ENCODE peak calls at places on chromosomes 6 and 20, in seven cellular contexts. K is body of pancreas, V is choroid plexus epithelial cell, U is lung, P is cardiac fibroblast, N is sigmoid colon, T is GM23248. G is an unnamed sample.

GRCh38 chr6:13979284-13980171 is 54.8 kb downstream of the RNF182 start:
- DNase-seq in U (no peak), K (no peak), P (no peak), T (no peak), V (no peak), N (no peak), G (no peak)

GRCh38 chr20:33684533-33685327 is 1.5 kb downstream of the E2F1 start:
- DNase-seq in N (no peak), K (no peak), T (no peak), V (no peak), P (no peak), U (no peak), G (no peak)

GRCh38 chr6:143007626-143008025 is 53.1 kb upstream of the AIG1 start:
- DNase-seq in P (peak; percentile 33), U (no peak), V (peak; percentile 12), T (peak; percentile 83), K (no peak), N (no peak), G (no peak)

GRCh38 chr6:116101790-116102189 is 1.1 kb downstream of the NT5DC1 start:
- DNase-seq in V (no peak), P (no peak), T (peak; percentile 8), K (no peak), N (no peak), U (no peak), G (no peak)

GRCh38 chr6:147211831-147212230 is 7.6 kb downstream of the STXBP5 start:
- DNase-seq in P (no peak), T (no peak), V (no peak), K (no peak), N (no peak), U (no peak), G (no peak)

GRCh38 chr6:28383235-28384142 is 16.1 kb downstream of the ZSCAN12 start:
- DNase-seq in P (peak; percentile 93), N (peak; percentile 94), K (peak; percentile 88), T (peak; percentile 83), U (peak; percentile 88), V (peak; percentile 97), G (peak; percentile 79)

GRCh38 chr6:159163901-159164370 is 5.3 kb upstream of the FNDC1 start:
- DNase-seq in T (peak; percentile 45), V (peak; percentile 85), U (no peak), P (peak; percentile 59), K (no peak), N (no peak), G (no peak)

GRCh38 chr6:84150680-84151079 is 76.8 kb downstream of the CEP162 start:
- DNase-seq in U (no peak), T (peak; percentile 88), K (no peak), V (peak; percentile 82), P (peak; percentile 88), N (no peak), G (no peak)

GRCh38 chr6:20458051-20458894 is 56.6 kb downstream of the E2F3 start:
- DNase-seq in V (no peak), K (no peak), P (no peak), U (no peak), T (no peak), N (no peak), G (no peak)

GRCh38 chr20:56826306-56826970 is 197.3 kb downstream of the TFAP2C start:
- DNase-seq in U (no peak), V (no peak), T (peak; percentile 84), N (peak; percentile 82), K (no peak), P (no peak), G (no peak)

GRCh38 chr6:118889163-118889562 is 4.8 kb upstream of the ASF1A start:
- DNase-seq in P (no peak), V (no peak), K (no peak), U (no peak), N (no peak), T (no peak), G (no peak)

GRCh38 chr6:106411643-106412200 is 51.2 kb downstream of the CRYBG1 start:
- DNase-seq in U (no peak), V (no peak), P (no peak), N (no peak), T (no peak), K (peak; percentile 41), G (no peak)

GRCh38 chr20:16459019-16459700 is 114.1 kb downstream of the KIF16B start:
- DNase-seq in U (no peak), T (peak; percentile 82), V (peak; percentile 87), N (peak; percentile 66), P (peak; percentile 80), K (no peak), G (no peak)

GRCh38 chr6:168496932-168497331 is 55.9 kb downstream of the SMOC2 start:
- DNase-seq in K (no peak), U (no peak), T (no peak), V (no peak), P (no peak), N (no peak), G (no peak)

GRCh38 chr20:50020283-50020682 is 37.5 kb downstream of the SNAI1 start:
- DNase-seq in V (no peak), U (no peak), T (peak; percentile 75), P (peak; percentile 66), N (no peak), K (no peak), G (no peak)

GRCh38 chr6:41040101-41040910 is 1.3 kb upstream of the UNC5CL start:
- DNase-seq in P (peak; percentile 20), T (peak; percentile 38), N (no peak), K (peak; percentile 79), V (peak; percentile 11), U (peak; percentile 58), G (no peak)

GRCh38 chr6:87754828-87755227 is 52.8 kb upstream of the AKIRIN2 start:
- DNase-seq in T (no peak), N (no peak), V (no peak), U (no peak), P (no peak), K (no peak), G (no peak)

GRCh38 chr20:50317116-50317515 is 126.5 kb downstream of the CEBPB start:
- DNase-seq in V (no peak), T (no peak), U (no peak), P (no peak), K (no peak), N (peak; percentile 22), G (no peak)

GRCh38 chr6:1311400-1312192 is at the start of gene FOXQ1:
- DNase-seq in P (peak; percentile 29), N (no peak), K (peak; percentile 78), V (peak; percentile 42), U (peak; percentile 90), T (peak; percentile 65), G (no peak)

DNA sequence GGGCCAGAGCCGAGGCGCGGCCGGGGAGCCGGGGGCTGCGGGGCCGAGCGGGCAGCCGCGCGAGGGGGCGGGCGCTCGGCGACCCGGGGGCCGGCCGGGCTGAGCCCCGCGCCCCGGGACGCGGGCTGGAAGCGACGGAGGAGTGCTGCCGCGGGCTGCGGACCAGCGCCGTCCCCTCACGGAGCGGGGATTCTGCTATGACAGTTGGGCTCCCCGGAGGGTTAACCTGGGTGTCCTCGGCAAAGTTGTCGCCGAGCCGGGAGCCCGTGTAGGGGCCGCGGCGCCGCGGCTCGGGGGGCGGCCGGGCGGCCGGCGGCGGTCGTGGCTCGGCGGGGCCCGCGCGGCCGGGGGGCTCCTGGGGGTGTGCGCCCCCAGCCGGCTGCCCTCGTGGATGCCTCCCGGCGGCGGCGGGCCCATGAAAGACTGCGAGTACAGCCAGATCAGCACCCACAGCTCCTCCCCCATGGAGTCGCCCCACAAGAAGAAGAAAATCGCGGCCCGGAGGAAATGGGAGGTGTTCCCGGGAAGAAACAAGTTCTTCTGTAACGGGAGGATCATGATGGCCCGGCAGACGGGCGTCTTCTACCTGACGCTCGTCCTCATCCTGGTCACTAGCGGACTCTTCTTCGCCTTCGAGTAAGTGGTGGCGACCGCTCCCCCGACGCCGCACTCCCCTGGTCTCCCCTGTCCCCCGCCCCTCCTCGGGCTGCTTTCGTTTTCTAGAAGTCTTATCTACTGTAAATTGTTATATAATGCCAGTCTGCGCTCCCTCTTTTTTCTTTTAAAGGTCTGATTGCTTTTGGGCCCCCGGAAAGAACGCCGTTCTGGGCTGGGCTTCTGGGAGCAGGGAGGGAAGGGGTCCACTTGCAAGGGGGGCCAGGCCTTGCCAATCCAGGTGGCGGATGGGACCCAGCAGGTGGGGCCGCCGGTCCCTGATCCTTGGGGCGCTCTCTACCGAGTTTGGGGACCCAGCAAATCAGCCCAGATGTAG is 936 bp downstream of the ZDHHC14 start:
- DNase-seq in K (peak; percentile 50), N (peak; percentile 77), P (peak; percentile 53), V (peak; percentile 61), T (peak; percentile 76), U (peak; percentile 48), G (no peak)
- H3K4me3 ChIP-seq in K (peak overlapping the region; percentile 76), N (peak overlapping the region; percentile 92), P (peak overlapping the region; percentile 90), V (peak overlapping the region; percentile 87), T (peak overlapping the region; percentile 93), U (peak overlapping the region; percentile 92), G (peak overlapping the region; percentile 76)

GRCh38 chr6:27126815-27127537 is 120.5 kb upstream of the PRSS16 start:
- DNase-seq in U (peak; percentile 90), P (peak; percentile 95), N (peak; percentile 95), T (peak; percentile 96), V (peak; percentile 95), K (peak; percentile 88), G (no peak)
- H3K4me3 ChIP-seq in U (no peak overlapping the region), P (peak overlapping the region; percentile 41), N (peak overlapping the region; percentile 31), T (peak overlapping the region; percentile 85), V (peak overlapping the region; percentile 55), K (no peak overlapping the region), G (no peak overlapping the region)

DNA sequence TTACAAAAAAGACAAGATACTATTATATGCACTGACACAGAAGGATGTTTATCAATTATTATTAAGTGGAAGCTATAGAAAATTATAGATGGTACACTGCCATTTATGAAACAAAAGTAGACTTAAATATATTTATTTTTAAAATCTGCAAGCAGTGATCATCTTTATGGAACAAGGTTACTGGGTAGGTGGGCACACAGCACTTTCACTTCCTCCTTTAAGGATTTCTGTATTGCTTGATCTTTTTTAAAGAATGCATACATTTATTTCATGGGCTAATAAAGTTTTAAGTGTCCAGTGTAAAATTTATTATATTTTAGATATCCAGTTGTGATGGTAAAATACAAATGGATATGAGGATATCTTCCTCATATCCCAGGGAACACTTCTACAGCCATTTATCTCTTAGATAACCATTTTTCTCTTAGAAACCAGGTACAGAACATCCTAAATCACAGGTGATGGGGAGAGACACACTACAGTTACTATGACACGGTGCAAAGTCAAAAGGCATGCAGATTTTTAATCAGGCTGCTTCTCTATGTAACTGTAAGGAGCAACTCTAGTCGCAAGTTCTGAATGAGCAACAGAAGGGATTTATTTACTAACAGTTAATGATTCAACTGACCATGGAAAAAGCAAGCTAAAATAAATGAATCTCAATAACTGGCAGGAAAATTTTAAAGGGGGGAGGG is 2.3 kb downstream of the FBXL4 start:
- DNase-seq in V (no peak), U (no peak), K (no peak), N (no peak), P (no peak), T (no peak), G (no peak)
- H3K4me3 ChIP-seq in V (no peak overlapping the region), U (no peak overlapping the region), K (no peak overlapping the region), N (no peak overlapping the region), P (no peak overlapping the region), T (peak overlapping the region; percentile 90), G (no peak overlapping the region)

GRCh38 chr20:35285806-35286076 is 1.2 kb upstream of the EIF6 start:
- DNase-seq in K (no peak), U (no peak), N (no peak), P (peak; percentile 37), V (no peak), T (peak; percentile 36), G (no peak)
- H3K4me3 ChIP-seq in K (no peak overlapping the region), U (no peak overlapping the region), N (no peak overlapping the region), P (no peak overlapping the region), V (no peak overlapping the region), T (peak overlapping the region; percentile 89), G (no peak overlapping the region)

G was measured in iPS DF 6.9.